ENCODE peak calls at places on chromosome 9, in five cellular contexts. One of them, this sample, is unnamed.

GRCh38 chr9:96048116-96048953 is 172.8 kb downstream of the ERCC6L2 start:
- DNase-seq in stimulated activated CD8-positive, alpha-beta memory T cell treated with anti-CD3 and anti-CD28 coated beads, Interleukin-2, amount 100 ng/mL, for 48 hours: no peak
- DNase-seq in naive thymus-derived CD4-positive, alpha-beta T cell: no peak
- DNase-seq in effector memory CD4-positive, alpha-beta T cell: no peak
- DNase-seq in choroid plexus epithelial cell: no peak
- DNase-seq in this sample: no peak

GRCh38 chr9:120916573-120916972 is 10.0 kb downstream of the TRAF1 start:
- DNase-seq in stimulated activated CD8-positive, alpha-beta memory T cell treated with anti-CD3 and anti-CD28 coated beads, Interleukin-2, amount 100 ng/mL, for 48 hours: no peak
- DNase-seq in naive thymus-derived CD4-positive, alpha-beta T cell: no peak
- DNase-seq in effector memory CD4-positive, alpha-beta T cell: no peak
- DNase-seq in choroid plexus epithelial cell: peak
- DNase-seq in this sample: no peak

GRCh38 chr9:120152295-120152694 is 427.7 kb downstream of the CDK5RAP2 start:
- DNase-seq in stimulated activated CD8-positive, alpha-beta memory T cell treated with anti-CD3 and anti-CD28 coated beads, Interleukin-2, amount 100 ng/mL, for 48 hours: no peak
- DNase-seq in naive thymus-derived CD4-positive, alpha-beta T cell: no peak
- DNase-seq in effector memory CD4-positive, alpha-beta T cell: no peak
- DNase-seq in choroid plexus epithelial cell: no peak
- DNase-seq in this sample: no peak

GRCh38 chr9:68685770-68686169 is 19.3 kb upstream of the PIP5K1B start:
- DNase-seq in stimulated activated CD8-positive, alpha-beta memory T cell treated with anti-CD3 and anti-CD28 coated beads, Interleukin-2, amount 100 ng/mL, for 48 hours: no peak
- DNase-seq in naive thymus-derived CD4-positive, alpha-beta T cell: no peak
- DNase-seq in effector memory CD4-positive, alpha-beta T cell: no peak
- DNase-seq in choroid plexus epithelial cell: no peak
- DNase-seq in this sample: peak

GRCh38 chr9:126622872-126623271 is 9.1 kb downstream of the LMX1B start:
- DNase-seq in stimulated activated CD8-positive, alpha-beta memory T cell treated with anti-CD3 and anti-CD28 coated beads, Interleukin-2, amount 100 ng/mL, for 48 hours: no peak
- DNase-seq in naive thymus-derived CD4-positive, alpha-beta T cell: no peak
- DNase-seq in effector memory CD4-positive, alpha-beta T cell: no peak
- DNase-seq in choroid plexus epithelial cell: no peak
- DNase-seq in this sample: no peak

GRCh38 chr9:76181020-76181641 is 213.1 kb downstream of the RFK start:
- DNase-seq in stimulated activated CD8-positive, alpha-beta memory T cell treated with anti-CD3 and anti-CD28 coated beads, Interleukin-2, amount 100 ng/mL, for 48 hours: no peak
- DNase-seq in naive thymus-derived CD4-positive, alpha-beta T cell: no peak
- DNase-seq in effector memory CD4-positive, alpha-beta T cell: no peak
- DNase-seq in choroid plexus epithelial cell: peak
- DNase-seq in this sample: peak

GRCh38 chr9:93132287-93132927 is 1.6 kb downstream of the NINJ1 start:
- DNase-seq in stimulated activated CD8-positive, alpha-beta memory T cell treated with anti-CD3 and anti-CD28 coated beads, Interleukin-2, amount 100 ng/mL, for 48 hours: no peak
- DNase-seq in naive thymus-derived CD4-positive, alpha-beta T cell: no peak
- DNase-seq in effector memory CD4-positive, alpha-beta T cell: no peak
- DNase-seq in choroid plexus epithelial cell: peak
- DNase-seq in this sample: peak

GRCh38 chr9:69323886-69324285 is 1.1 kb upstream of the ENTREP1 start:
- DNase-seq in stimulated activated CD8-positive, alpha-beta memory T cell treated with anti-CD3 and anti-CD28 coated beads, Interleukin-2, amount 100 ng/mL, for 48 hours: no peak
- DNase-seq in naive thymus-derived CD4-positive, alpha-beta T cell: no peak
- DNase-seq in effector memory CD4-positive, alpha-beta T cell: no peak
- DNase-seq in choroid plexus epithelial cell: no peak
- DNase-seq in this sample: no peak

GRCh38 chr9:136486823-136487620 is 4.2 kb upstream of the SEC16A start:
- DNase-seq in stimulated activated CD8-positive, alpha-beta memory T cell treated with anti-CD3 and anti-CD28 coated beads, Interleukin-2, amount 100 ng/mL, for 48 hours: no peak
- DNase-seq in naive thymus-derived CD4-positive, alpha-beta T cell: no peak
- DNase-seq in effector memory CD4-positive, alpha-beta T cell: no peak
- DNase-seq in choroid plexus epithelial cell: no peak
- DNase-seq in this sample: no peak

GRCh38 chr9:73179594-73179993 is 27.9 kb downstream of the ANXA1 start:
- DNase-seq in stimulated activated CD8-positive, alpha-beta memory T cell treated with anti-CD3 and anti-CD28 coated beads, Interleukin-2, amount 100 ng/mL, for 48 hours: no peak
- DNase-seq in naive thymus-derived CD4-positive, alpha-beta T cell: no peak
- DNase-seq in effector memory CD4-positive, alpha-beta T cell: no peak
- DNase-seq in choroid plexus epithelial cell: peak
- DNase-seq in this sample: peak

GRCh38 chr9:16461231-16461840 is 409.1 kb downstream of the BNC2 start:
- DNase-seq in stimulated activated CD8-positive, alpha-beta memory T cell treated with anti-CD3 and anti-CD28 coated beads, Interleukin-2, amount 100 ng/mL, for 48 hours: no peak
- DNase-seq in naive thymus-derived CD4-positive, alpha-beta T cell: no peak
- DNase-seq in effector memory CD4-positive, alpha-beta T cell: no peak
- DNase-seq in choroid plexus epithelial cell: peak
- DNase-seq in this sample: no peak

GRCh38 chr9:8486095-8486494 is 686.5 kb upstream of the DMAC1 start:
- DNase-seq in stimulated activated CD8-positive, alpha-beta memory T cell treated with anti-CD3 and anti-CD28 coated beads, Interleukin-2, amount 100 ng/mL, for 48 hours: no peak
- DNase-seq in naive thymus-derived CD4-positive, alpha-beta T cell: no peak
- DNase-seq in effector memory CD4-positive, alpha-beta T cell: no peak
- DNase-seq in choroid plexus epithelial cell: peak
- DNase-seq in this sample: no peak

GRCh38 chr9:127742435-127743088 is 7.5 kb upstream of the TOR2A start:
- DNase-seq in stimulated activated CD8-positive, alpha-beta memory T cell treated with anti-CD3 and anti-CD28 coated beads, Interleukin-2, amount 100 ng/mL, for 48 hours: no peak
- DNase-seq in naive thymus-derived CD4-positive, alpha-beta T cell: no peak
- DNase-seq in effector memory CD4-positive, alpha-beta T cell: no peak
- DNase-seq in choroid plexus epithelial cell: no peak
- DNase-seq in this sample: no peak

GRCh38 chr9:89888677-89889076 is 283.9 kb downstream of the GADD45G start:
- DNase-seq in stimulated activated CD8-positive, alpha-beta memory T cell treated with anti-CD3 and anti-CD28 coated beads, Interleukin-2, amount 100 ng/mL, for 48 hours: no peak
- DNase-seq in naive thymus-derived CD4-positive, alpha-beta T cell: no peak
- DNase-seq in effector memory CD4-positive, alpha-beta T cell: no peak
- DNase-seq in choroid plexus epithelial cell: no peak
- DNase-seq in this sample: no peak

GRCh38 chr9:2173861-2174260 is 158.7 kb downstream of the SMARCA2 start:
- DNase-seq in stimulated activated CD8-positive, alpha-beta memory T cell treated with anti-CD3 and anti-CD28 coated beads, Interleukin-2, amount 100 ng/mL, for 48 hours: no peak
- DNase-seq in naive thymus-derived CD4-positive, alpha-beta T cell: no peak
- DNase-seq in effector memory CD4-positive, alpha-beta T cell: no peak
- DNase-seq in choroid plexus epithelial cell: no peak
- DNase-seq in this sample: no peak

GRCh38 chr9:97889941-97890557 is 32.3 kb downstream of the TRMO start:
- DNase-seq in stimulated activated CD8-positive, alpha-beta memory T cell treated with anti-CD3 and anti-CD28 coated beads, Interleukin-2, amount 100 ng/mL, for 48 hours: peak
- DNase-seq in naive thymus-derived CD4-positive, alpha-beta T cell: peak
- DNase-seq in effector memory CD4-positive, alpha-beta T cell: peak
- DNase-seq in choroid plexus epithelial cell: peak
- DNase-seq in this sample: peak

GRCh38 chr9:18351216-18351615 is 122.7 kb upstream of the ADAMTSL1 start:
- DNase-seq in stimulated activated CD8-positive, alpha-beta memory T cell treated with anti-CD3 and anti-CD28 coated beads, Interleukin-2, amount 100 ng/mL, for 48 hours: no peak
- DNase-seq in naive thymus-derived CD4-positive, alpha-beta T cell: no peak
- DNase-seq in effector memory CD4-positive, alpha-beta T cell: no peak
- DNase-seq in choroid plexus epithelial cell: no peak
- DNase-seq in this sample: no peak